ENCODE peak calls at places on chromosomes 13 and 19, in five cellular contexts. G, C, M, W and F are unnamed samples.

GRCh38 chr13:45615501-45616101 is at the start of gene ERICH6B:
- DNase-seq in G (no peak), M (no peak), W (no peak), C (no peak), F (no peak)

GRCh38 chr13:41696163-41697003 is 239.0 kb downstream of the RGCC start:
- DNase-seq in W (no peak), M (no peak), C (peak; percentile 3), G (no peak), F (no peak)

GRCh38 chr19:53333071-53333465 is 481 bp upstream of the ZNF845 start:
- DNase-seq in M (peak; percentile 48), G (peak; percentile 81), W (peak; percentile 68), C (peak; percentile 7), F (peak; percentile 54)

GRCh38 chr13:77896536-77896935 is 22.1 kb downstream of the EDNRB start:
- DNase-seq in C (no peak), G (peak; percentile 62), M (no peak), W (no peak), F (no peak)

GRCh38 chr13:59176775-59177174 is 987.0 kb downstream of the DIAPH3 start:
- DNase-seq in G (no peak), W (no peak), C (peak; percentile 3), M (no peak), F (no peak)

GRCh38 chr13:105135852-105136251 is 1399.6 kb downstream of the EFNB2 start:
- DNase-seq in M (no peak), W (no peak), G (no peak), C (no peak), F (no peak)

GRCh38 chr13:48571121-48571901 is 38.4 kb upstream of the RCBTB2 start:
- DNase-seq in M (no peak), G (no peak), C (no peak), W (no peak), F (no peak)

GRCh38 chr13:74406439-74406838 is 272.2 kb upstream of the KLF12 start:
- DNase-seq in C (no peak), M (no peak), G (no peak), W (no peak), F (no peak)

GRCh38 chr19:10501971-10502523 is 1.1 kb downstream of the KEAP1 start:
- DNase-seq in C (peak; percentile 78), G (peak; percentile 86), M (peak; percentile 85), W (peak; percentile 90), F (no peak)

GRCh38 chr13:60645552-60646138 is 248.6 kb downstream of the TDRD3 start:
- DNase-seq in C (peak; percentile 18), M (no peak), W (no peak), G (no peak), F (no peak)

GRCh38 chr13:86870388-86870966 is 800.7 kb upstream of the SLITRK5 start:
- DNase-seq in W (no peak), C (peak; percentile 1), M (no peak), G (no peak), F (no peak)

DNA sequence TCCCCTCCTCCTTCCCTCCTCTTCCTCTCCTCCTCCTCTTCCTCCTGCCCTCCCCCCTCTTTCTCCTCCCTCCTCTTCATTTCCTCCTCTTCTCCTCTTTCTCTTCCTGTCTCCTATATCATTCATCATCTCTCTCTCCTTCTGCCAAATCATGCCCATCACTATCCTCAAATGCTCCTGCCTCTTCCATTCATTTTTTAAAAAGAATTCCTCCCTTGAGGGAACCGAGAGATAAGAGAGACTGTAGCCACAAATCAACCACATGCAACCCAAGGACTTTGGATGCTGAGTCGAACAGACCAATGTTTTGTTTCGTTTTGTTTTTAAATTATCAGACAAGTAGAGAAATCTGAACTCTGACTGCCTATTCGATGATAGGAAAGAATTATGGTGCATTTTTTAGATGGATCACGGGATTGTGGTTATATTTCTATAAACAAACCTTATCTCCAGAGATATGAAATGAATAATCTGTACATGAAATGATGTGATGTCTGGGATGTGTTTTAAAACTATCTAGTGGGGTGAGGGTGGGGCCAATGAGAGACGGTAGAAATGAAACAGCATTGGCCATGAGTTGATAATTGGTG is 9.5 kb upstream of the ZNF541 start:
- DNase-seq in M (no peak), C (no peak), G (no peak), W (no peak), F (no peak)
- H3K4me3 ChIP-seq in M (no peak overlapping the region), C (no peak overlapping the region), G (no peak overlapping the region), W (no peak overlapping the region), F (no peak overlapping the region)

DNA sequence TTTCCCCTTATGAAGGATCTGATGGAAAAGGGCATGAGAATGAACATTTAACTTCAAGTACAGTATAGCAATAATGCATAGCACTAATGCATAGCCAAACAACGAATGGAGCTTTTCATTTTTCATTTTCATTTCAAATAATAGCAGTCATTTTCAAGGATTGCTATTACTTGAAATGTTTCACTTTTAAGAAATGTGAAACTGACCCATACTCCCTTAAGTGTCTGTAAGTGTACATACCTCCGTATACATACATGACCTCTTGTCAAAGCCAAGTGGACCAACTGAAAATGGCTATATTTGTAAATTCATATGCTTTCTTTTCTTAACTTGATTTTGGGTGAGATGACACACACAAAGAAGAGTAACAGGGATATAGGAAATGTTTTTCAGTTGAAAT is 3.8 kb downstream of the RAP2A start:
- DNase-seq in C (peak; percentile 50), G (no peak), W (no peak), M (no peak), F (no peak)
- H3K4me3 ChIP-seq in C (peak overlapping the region; percentile 96), G (no peak overlapping the region), W (no peak overlapping the region), M (no peak overlapping the region), F (no peak overlapping the region)

DNA sequence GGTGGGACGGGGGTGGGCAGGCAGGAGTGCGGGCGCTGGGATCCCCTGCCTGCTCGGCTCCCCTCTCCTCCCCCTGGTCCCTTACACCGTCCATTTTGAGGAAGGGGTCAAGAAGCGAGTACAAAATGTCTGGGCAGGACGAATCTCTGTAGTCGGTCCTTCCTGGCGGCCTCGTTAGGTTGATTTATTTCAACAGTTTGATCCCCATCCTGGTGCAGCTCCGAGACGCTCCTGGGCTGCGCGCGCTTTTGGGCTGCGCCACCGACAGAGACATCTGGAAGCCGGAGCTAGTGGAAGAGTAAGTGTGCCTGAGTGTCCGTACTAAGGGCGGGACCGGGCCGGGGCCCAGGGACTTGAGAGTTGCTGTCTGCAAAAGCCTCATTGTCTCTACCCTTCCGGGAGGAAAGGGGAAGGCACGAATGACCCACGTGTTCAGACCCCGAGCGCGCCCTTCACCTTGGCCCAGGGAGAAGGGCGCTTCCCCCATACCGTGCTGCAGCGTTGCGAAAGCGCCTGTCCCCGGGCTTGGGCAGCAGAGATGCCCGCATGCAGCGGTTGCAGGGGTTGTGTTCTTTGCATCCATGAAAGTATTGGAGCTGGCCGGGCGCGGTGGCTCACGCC is 1.8 kb downstream of the ZNF114 start:
- DNase-seq in W (no peak), M (peak; percentile 47), C (peak; percentile 74), G (peak; percentile 52), F (no peak)
- H3K4me3 ChIP-seq in W (peak overlapping the region; percentile 38), M (peak overlapping the region; percentile 43), C (peak overlapping the region; percentile 70), G (peak overlapping the region; percentile 43), F (peak overlapping the region; percentile 19)

GRCh38 chr19:2494084-2494446 is 18.1 kb downstream of the GADD45B start:
- DNase-seq in W (no peak), C (no peak), M (no peak), G (peak; percentile 77), F (no peak)
- H3K4me3 ChIP-seq in W (peak overlapping the region; percentile 56), C (no peak overlapping the region), M (no peak overlapping the region), G (no peak overlapping the region), F (peak overlapping the region; percentile 77)

DNA sequence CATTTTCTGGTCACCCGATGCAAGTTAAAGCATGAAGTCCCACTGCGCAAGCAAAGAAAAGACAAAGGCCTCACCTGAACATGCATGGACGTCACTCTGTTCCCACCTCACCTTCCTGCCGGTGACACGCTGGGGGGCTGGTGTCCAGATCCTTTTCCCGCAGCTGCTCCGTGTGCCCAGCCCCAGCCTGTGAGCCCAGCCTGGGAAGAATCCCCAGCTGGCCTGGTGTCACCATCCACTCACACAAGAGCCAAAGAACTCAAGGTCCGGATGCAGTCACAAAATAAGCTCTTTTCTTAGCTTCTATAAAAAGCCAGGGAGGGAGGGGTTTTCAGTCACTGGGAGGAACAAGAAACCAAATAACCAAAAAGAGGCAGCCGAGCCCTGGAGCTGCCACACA is 249.9 kb downstream of the COL4A1 start:
- DNase-seq in M (no peak), G (peak; percentile 69), W (peak; percentile 77), C (no peak), F (no peak)
- H3K4me3 ChIP-seq in M (no peak overlapping the region), G (peak overlapping the region; percentile 25), W (peak overlapping the region; percentile 42), C (no peak overlapping the region), F (no peak overlapping the region)